ENCODE peak calls at places on chromosomes 6 and 20, in six cellular contexts. N is CD4-positive, alpha-beta memory T cell; T is activated T-helper 9 cell treated with anti-CD3 and anti-CD28 coated beads, Interleukin-2, amount 50 U/mL, for 16 hours; E is T-helper 2 cell; P is stromal cell of bone marrow; Q is activated T-cell treated with anti-CD3 and anti-CD28 coated beads, Interleukin-2, amount 50 U/mL, for 72 hours. F is an unnamed sample.
A peak's percentile ranks its signal among the peaks of the same experiment; 100 is the strongest.

GRCh38 chr6:166999845-167000253 is 652 bp downstream of the CEP43 start:
- DNase-seq in P (no peak), Q (no peak), N (no peak), E (no peak), T (no peak), F (no peak)

GRCh38 chr6:137217801-137218472 is 1.2 kb downstream of the IFNGR1 start:
- DNase-seq in P (no peak), Q (no peak), E (no peak), T (no peak), N (no peak), F (no peak)

GRCh38 chr6:81487489-81487888 is 265.0 kb downstream of the TENT5A start:
- DNase-seq in E (no peak), P (peak; percentile 30), T (no peak), N (no peak), Q (no peak), F (no peak)

GRCh38 chr6:57265755-57266221 is 43.7 kb upstream of the RAB23 start:
- DNase-seq in Q (peak; percentile 7), E (no peak), T (no peak), N (no peak), P (peak; percentile 72), F (no peak)

GRCh38 chr6:38149526-38149925 is 330.0 kb downstream of the ZFAND3 start:
- DNase-seq in T (no peak), N (no peak), E (no peak), Q (no peak), P (no peak), F (no peak)

GRCh38 chr6:3383525-3383924 is 73.3 kb downstream of the SLC22A23 start:
- DNase-seq in E (no peak), P (no peak), Q (no peak), N (no peak), T (no peak), F (no peak)

GRCh38 chr20:38224534-38224933 is 36.0 kb downstream of the KIAA1755 start:
- DNase-seq in N (no peak), E (no peak), T (no peak), P (no peak), Q (no peak), F (no peak)

GRCh38 chr20:1904160-1904559 is 9.0 kb downstream of the SIRPA start:
- DNase-seq in Q (no peak), T (no peak), E (no peak), N (no peak), P (no peak), F (no peak)

GRCh38 chr6:135181333-135182119 is 418 bp downstream of the MYB start:
- DNase-seq in E (no peak), N (peak; percentile 22), T (no peak), Q (peak; percentile 24), P (no peak), F (no peak)

GRCh38 chr6:136628996-136629395 is 78.8 kb upstream of the MAP7 start:
- DNase-seq in N (no peak), T (no peak), Q (no peak), E (no peak), P (no peak), F (no peak)

GRCh38 chr6:22364314-22364713 is 67.5 kb upstream of the PRL start:
- DNase-seq in P (no peak), T (no peak), E (no peak), Q (no peak), N (no peak), F (no peak)

GRCh38 chr20:24935786-24936525 is 13.1 kb upstream of the CST7 start:
- DNase-seq in E (no peak), Q (no peak), N (no peak), P (no peak), T (no peak), F (no peak)

GRCh38 chr20:45819466-45819865 is 7.0 kb downstream of the UBE2C start:
- DNase-seq in T (no peak), P (no peak), E (no peak), Q (no peak), N (no peak), F (no peak)

GRCh38 chr20:44615169-44615791 is 32.9 kb downstream of the PKIG start:
- DNase-seq in E (no peak), T (no peak), P (no peak), N (no peak), Q (no peak), F (no peak)

GRCh38 chr20:62860924-62861691 is 514 bp downstream of the TCFL5 start:
- DNase-seq in Q (peak; percentile 57), P (no peak), E (peak; percentile 14), T (peak; percentile 23), N (no peak), F (no peak)

GRCh38 chr6:150410906-150411305 is 42.1 kb downstream of the IYD start:
- DNase-seq in P (no peak), N (no peak), T (no peak), Q (no peak), E (no peak), F (no peak)

GRCh38 chr20:59439243-59439642 is 138.8 kb downstream of the EDN3 start:
- DNase-seq in E (no peak), T (no peak), P (no peak), N (no peak), Q (no peak), F (no peak)

GRCh38 chr6:16003197-16003491 is 125.7 kb upstream of the MYLIP start:
- DNase-seq in N (no peak), P (no peak), Q (no peak), T (no peak), E (no peak), F (no peak)

GRCh38 chr6:14945461-14946210 is 300.2 kb upstream of the JARID2 start:
- DNase-seq in P (no peak), T (no peak), E (no peak), N (no peak), Q (no peak), F (no peak)

GRCh38 chr6:151763938-151764680 is 43.4 kb upstream of the ESR1 start:
- DNase-seq in P (peak; percentile 90), Q (peak; percentile 38), N (no peak), T (no peak), E (no peak), F (peak; percentile 86)

GRCh38 chr20:25389858-25390537 is 637 bp downstream of the ABHD12 start:
- DNase-seq in E (peak; percentile 2), P (no peak), N (peak; percentile 16), T (peak; percentile 11), Q (peak; percentile 50), F (no peak)

GRCh38 chr20:11350126-11351005 is 567.3 kb upstream of the BTBD3 start:
- DNase-seq in P (peak; percentile 77), Q (no peak), T (no peak), E (no peak), N (no peak), F (no peak)

GRCh38 chr6:169527306-169527705 is 174.5 kb downstream of the WDR27 start:
- DNase-seq in T (no peak), P (peak; percentile 74), N (no peak), Q (no peak), E (no peak), F (no peak)

GRCh38 chr6:150269857-150270223 is 99.0 kb upstream of the IYD start:
- DNase-seq in T (no peak), N (no peak), Q (no peak), P (no peak), E (no peak), F (no peak)

GRCh38 chr6:75300206-75300605 is 15.6 kb upstream of the TMEM30A start:
- DNase-seq in T (no peak), E (no peak), N (no peak), Q (no peak), P (no peak), F (no peak)

GRCh38 chr6:38117281-38117680 is 297.8 kb downstream of the ZFAND3 start:
- DNase-seq in E (no peak), T (no peak), P (no peak), N (no peak), Q (no peak), F (no peak)

GRCh38 chr6:169274761-169275160 is 21.1 kb upstream of the THBS2 start:
- DNase-seq in T (no peak), N (no peak), Q (no peak), P (no peak), E (no peak), F (no peak)

GRCh38 chr6:93136111-93136510 is 283.2 kb downstream of the EPHA7 start:
- DNase-seq in E (no peak), N (no peak), T (no peak), Q (no peak), P (no peak), F (no peak)

GRCh38 chr6:37273697-37274096 is 15.8 kb upstream of the TMEM217 start:
- DNase-seq in T (no peak), N (no peak), E (no peak), P (no peak), Q (no peak), F (no peak)

GRCh38 chr20:34938466-34939163 is 17.0 kb downstream of the GSS start:
- DNase-seq in P (no peak), E (no peak), T (no peak), N (no peak), Q (no peak), F (no peak)

F was measured in HS-27A.